ENCODE peak calls at places on chromosome 10, in seven cellular contexts. F, S, U, T, N, D and A are unnamed samples.

GRCh38 chr10:34869128-34869836 is 54.2 kb upstream of the PARD3 start:
- DNase-seq in T (no peak), D (no peak), F (no peak), U (no peak), N (peak; percentile 47), S (no peak), A (no peak)

GRCh38 chr10:21184216-21184615 is 287.1 kb upstream of the NEBL start:
- DNase-seq in S (no peak), U (no peak), F (no peak), D (no peak), N (no peak), T (no peak), A (peak; percentile 67)

GRCh38 chr10:18010050-18010449 is 58.3 kb downstream of the SLC39A12 start:
- DNase-seq in F (no peak), N (no peak), D (no peak), T (no peak), U (no peak), S (no peak), A (no peak)

GRCh38 chr10:47451998-47452494 is 31.9 kb downstream of the ANXA8 start:
- DNase-seq in S (no peak), F (no peak), D (no peak), T (no peak), U (no peak), N (no peak), A (no peak)

GRCh38 chr10:110516815-110517492 is 19.2 kb downstream of the DUSP5 start:
- DNase-seq in T (no peak), U (no peak), S (no peak), N (no peak), F (no peak), D (no peak), A (no peak)

GRCh38 chr10:75189266-75190096 is 21.1 kb upstream of the VDAC2 start:
- DNase-seq in T (no peak), F (no peak), U (no peak), D (no peak), N (peak; percentile 81), S (no peak), A (no peak)

GRCh38 chr10:111821876-111822275 is 361.7 kb downstream of the GPAM start:
- DNase-seq in T (no peak), N (no peak), S (no peak), D (no peak), F (no peak), U (no peak), A (no peak)

GRCh38 chr10:32379314-32379949 is 32.5 kb upstream of the EPC1 start:
- DNase-seq in S (peak; percentile 62), D (no peak), N (peak; percentile 43), U (peak; percentile 42), F (no peak), T (peak; percentile 49), A (peak; percentile 47)

GRCh38 chr10:4195214-4195613 is 410.2 kb upstream of the KLF6 start:
- DNase-seq in D (no peak), N (no peak), F (no peak), S (peak; percentile 33), T (no peak), U (no peak), A (no peak)

GRCh38 chr10:851891-852290 is 79.6 kb downstream of the LARP4B start:
- DNase-seq in S (no peak), T (no peak), D (peak; percentile 45), N (no peak), F (no peak), U (no peak), A (no peak)

GRCh38 chr10:80468002-80468401 is 13.9 kb downstream of the TSPAN14 start:
- DNase-seq in T (peak; percentile 63), U (peak; percentile 51), S (no peak), D (no peak), N (no peak), F (no peak), A (no peak)

GRCh38 chr10:113103131-113103830 is 153.2 kb downstream of the TCF7L2 start:
- DNase-seq in T (no peak), D (no peak), U (no peak), F (peak; percentile 31), S (no peak), N (no peak), A (no peak)

GRCh38 chr10:116110736-116111135 is 162.3 kb downstream of the GFRA1 start:
- DNase-seq in D (no peak), N (no peak), T (no peak), S (no peak), U (no peak), F (no peak), A (no peak)

GRCh38 chr10:78263521-78263988 is 229.9 kb downstream of the RPS24 start:
- DNase-seq in F (no peak), U (no peak), S (no peak), D (no peak), T (no peak), N (no peak), A (no peak)

GRCh38 chr10:28569506-28570159 is 36.7 kb downstream of the WAC start:
- DNase-seq in T (no peak), S (no peak), D (no peak), N (peak; percentile 66), U (peak; percentile 23), F (no peak), A (no peak)

GRCh38 chr10:131000244-131000643 is 311.3 kb downstream of the TCERG1L start:
- DNase-seq in D (no peak), N (no peak), F (no peak), S (no peak), U (no peak), T (no peak), A (no peak)

DNA sequence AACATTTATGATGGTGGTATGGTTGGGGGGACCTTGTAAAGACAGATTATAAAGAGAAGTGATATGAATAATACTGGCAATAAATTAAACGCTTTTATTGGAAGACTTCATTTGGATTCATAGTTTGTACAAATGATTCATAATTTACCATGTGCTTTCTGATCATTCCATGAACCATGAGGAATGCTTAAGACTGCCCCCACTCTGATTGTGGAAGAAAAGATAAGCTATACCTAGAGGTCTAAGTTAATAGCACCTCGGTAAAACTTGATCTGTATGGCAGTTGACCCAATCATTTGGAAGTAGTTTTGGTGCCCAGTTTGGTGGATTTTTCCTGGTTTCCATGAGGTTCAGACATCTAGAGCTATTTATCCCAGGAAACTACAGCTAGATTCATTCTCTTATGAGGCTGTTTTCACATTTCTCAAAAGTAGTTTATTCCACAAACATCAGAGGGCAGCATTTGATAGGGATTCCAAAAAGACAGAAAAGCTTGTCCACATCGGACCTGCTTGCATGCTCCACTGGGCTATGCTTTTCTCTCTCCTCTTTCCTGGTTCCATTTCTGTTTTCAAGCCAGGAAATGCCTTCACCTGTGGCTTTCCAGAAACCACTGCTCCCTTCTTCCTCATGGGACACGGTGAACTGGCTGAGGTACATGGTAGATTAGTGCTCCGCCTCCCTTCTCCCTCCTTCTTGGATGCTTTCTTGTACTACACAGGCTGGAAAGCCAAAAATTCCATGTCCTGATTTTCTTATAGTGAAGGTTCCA is 29.2 kb downstream of the TFAM start:
- DNase-seq in U (no peak), N (peak; percentile 68), D (no peak), F (no peak), S (no peak), T (peak; percentile 54), A (peak; percentile 88)
- TF ChIP-seq JUND in U (no peak), N (no peak), D (no peak), F (no peak), S (no peak), T (no peak), A (no peak)

GRCh38 chr10:58782876-58783859 is 270.5 kb downstream of the BICC1 start:
- DNase-seq in N (no peak), F (no peak), U (no peak), T (no peak), S (no peak), D (no peak), A (no peak)
- TF ChIP-seq JUND in N (no peak), F (no peak), U (no peak), T (no peak), S (no peak), D (no peak), A (no peak)

DNA sequence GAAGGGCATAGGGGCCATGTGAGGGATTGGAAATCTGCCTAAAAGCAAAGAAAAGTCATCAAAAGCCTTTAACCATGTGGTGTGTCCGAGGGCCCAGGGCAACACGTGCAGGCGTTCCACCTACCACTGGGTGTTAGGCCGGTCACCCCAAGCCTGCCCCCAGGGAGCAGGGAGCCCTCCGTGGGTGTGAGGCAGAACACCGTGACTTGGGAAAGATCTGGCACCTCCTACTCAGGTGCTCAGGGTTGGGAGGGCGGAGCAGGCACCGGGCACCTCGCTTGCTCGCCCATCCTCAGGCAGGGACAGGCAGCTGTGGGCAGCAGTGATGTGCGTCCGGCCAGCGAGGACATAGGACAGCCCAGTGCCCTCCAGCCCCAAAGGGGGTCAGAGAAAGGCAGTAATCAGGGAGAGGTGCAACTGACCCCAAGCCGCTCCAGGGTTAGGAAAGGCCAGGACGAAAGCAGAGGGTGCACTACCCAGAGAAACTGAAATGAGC is 80.7 kb upstream of the CHST15 start:
- DNase-seq in D (no peak), F (no peak), N (no peak), S (no peak), U (no peak), T (no peak), A (no peak)
- TF ChIP-seq JUND in D (no peak), F (no peak), N (no peak), S (no peak), U (no peak), T (no peak), A (no peak)

GRCh38 chr10:119541459-119542356 is 811 bp downstream of the RGS10 start:
- DNase-seq in T (no peak), D (no peak), N (no peak), U (peak; percentile 28), F (peak; percentile 55), S (no peak), A (peak; percentile 35)
- TF ChIP-seq JUND in T (no peak), D (no peak), N (no peak), U (no peak), F (no peak), S (no peak), A (no peak)

DNA sequence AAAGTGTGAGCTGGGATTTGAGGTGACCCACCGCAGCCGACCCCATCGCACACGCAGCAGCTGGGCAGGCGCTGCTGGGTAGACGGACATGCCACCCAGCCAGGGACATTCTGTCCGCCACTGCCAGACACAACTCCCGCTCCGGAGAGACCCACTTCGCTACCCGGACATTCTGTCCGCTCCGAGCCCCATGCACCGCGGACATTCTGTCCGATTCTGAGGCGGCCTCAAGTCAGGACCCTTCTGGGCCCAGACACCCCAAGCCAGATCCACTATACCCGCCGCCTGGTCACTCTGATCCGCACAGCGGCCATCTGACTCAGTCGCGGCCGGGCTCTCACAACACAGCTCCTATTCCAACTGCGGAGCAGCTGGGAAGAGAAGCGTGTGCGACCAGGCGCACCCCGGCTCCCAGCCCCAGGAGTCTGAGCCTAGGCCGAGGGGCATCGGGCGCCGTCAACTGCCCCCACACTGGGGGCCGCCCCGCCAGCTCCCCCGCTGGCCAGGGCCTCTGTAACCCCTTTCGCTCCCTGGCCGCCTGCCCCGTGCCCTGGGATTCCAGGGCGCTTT is 760 bp downstream of the PITX3 start:
- DNase-seq in S (no peak), U (no peak), N (no peak), T (peak; percentile 68), D (no peak), F (no peak), A (no peak)
- TF ChIP-seq JUND in S (no peak), U (no peak), N (no peak), T (no peak), D (no peak), F (no peak), A (no peak)